ENCODE peak calls at places on chromosomes 4 and X, in seven cellular contexts. K is endodermal cell, J is body of pancreas, D is H9, L is breast epithelium, W is colonic mucosa, C is HCT116. V is an unnamed sample.
A peak's percentile ranks its signal among the peaks of the same experiment; 100 is the strongest.

GRCh38 chrX:39654183-39654925 is 443.4 kb downstream of the BCOR start:
- DNase-seq in C (no peak), K (peak; percentile 75), L (no peak), D (peak; percentile 49), W (no peak), J (no peak), V (no peak)

GRCh38 chr4:64824591-64824990 is 415.3 kb upstream of the TECRL start:
- DNase-seq in C (no peak), W (no peak), J (no peak), K (no peak), D (no peak), L (no peak), V (no peak)

GRCh38 chr4:124243671-124244366 is 468.7 kb downstream of the ANKRD50 start:
- DNase-seq in K (no peak), D (no peak), C (no peak), J (no peak), W (no peak), L (no peak), V (no peak)

GRCh38 chr4:17276821-17277220 is 235.1 kb downstream of the QDPR start:
- DNase-seq in D (no peak), J (no peak), C (no peak), K (no peak), L (no peak), W (peak; percentile 16), V (no peak)

GRCh38 chr4:33160126-33160525 is 2440.0 kb downstream of the PCDH7 start:
- DNase-seq in D (no peak), J (no peak), W (no peak), K (peak; percentile 42), L (no peak), C (peak; percentile 22), V (no peak)

GRCh38 chrX:97155809-97156208 is 272.1 kb downstream of the RPA4 start:
- DNase-seq in C (no peak), L (no peak), D (no peak), K (no peak), J (no peak), W (no peak), V (no peak)

GRCh38 chr4:165112258-165113156 is at the start of gene TMEM192:
- DNase-seq in J (peak; percentile 95), L (peak; percentile 93), W (peak; percentile 97), C (peak; percentile 83), D (peak; percentile 95), K (peak; percentile 99), V (peak; percentile 96)

GRCh38 chrX:115957862-115958490 is 212.6 kb upstream of the AGTR2 start:
- DNase-seq in L (no peak), J (peak; percentile 25), C (no peak), D (peak; percentile 67), W (no peak), K (peak; percentile 81), V (no peak)

GRCh38 chr4:56424697-56425514 is 10.5 kb downstream of the PPAT start:
- DNase-seq in J (peak; percentile 48), L (no peak), D (no peak), C (no peak), K (no peak), W (peak; percentile 44), V (peak; percentile 13)

GRCh38 chr4:4618846-4619245 is 77.0 kb upstream of the STX18 start:
- DNase-seq in D (no peak), W (no peak), C (no peak), L (no peak), J (no peak), K (no peak), V (no peak)

GRCh38 chr4:121765368-121765705 is 373 bp upstream of the SMIM43 start:
- DNase-seq in L (no peak), W (no peak), K (no peak), J (no peak), D (no peak), C (no peak), V (no peak)

GRCh38 chr4:145709843-145710242 is 29.9 kb downstream of the C4orf51 start:
- DNase-seq in K (no peak), D (no peak), L (no peak), C (no peak), J (no peak), W (no peak), V (no peak)

GRCh38 chrX:18701621-18702361 is 5.7 kb upstream of the PPEF1 start:
- DNase-seq in J (peak; percentile 47), D (no peak), W (peak; percentile 23), C (no peak), L (no peak), K (no peak), V (peak; percentile 13)

GRCh38 chr4:168076989-168077725 is 15.2 kb upstream of the ANXA10 start:
- DNase-seq in J (peak; percentile 78), W (peak; percentile 54), L (peak; percentile 26), K (peak; percentile 91), D (peak; percentile 42), C (peak; percentile 88), V (peak; percentile 32)

GRCh38 chr4:38132843-38133662 is 172.9 kb downstream of the PTTG2 start:
- DNase-seq in D (no peak), W (peak; percentile 74), L (no peak), C (no peak), J (peak; percentile 81), K (no peak), V (peak; percentile 54)

GRCh38 chr4:38132140-38132673 is 172.0 kb downstream of the PTTG2 start:
- DNase-seq in J (peak; percentile 57), D (no peak), K (peak; percentile 55), L (peak; percentile 26), C (no peak), W (peak; percentile 61), V (peak; percentile 59)

GRCh38 chr4:38135201-38135600 is 175.0 kb downstream of the PTTG2 start:
- DNase-seq in W (no peak), C (no peak), K (no peak), L (no peak), J (no peak), D (no peak), V (no peak)

GRCh38 chr4:38131371-38132139 is 171.4 kb downstream of the PTTG2 start:
- DNase-seq in K (peak; percentile 88), W (no peak), D (peak; percentile 77), C (no peak), L (no peak), J (peak; percentile 47), V (peak; percentile 23)

GRCh38 chr4:38133711-38134480 is 173.7 kb downstream of the PTTG2 start:
- DNase-seq in C (no peak), W (no peak), L (no peak), J (peak; percentile 75), K (no peak), D (no peak), V (no peak)
- H3K27ac ChIP-seq in C (no peak overlapping the region), W (peak overlapping the region; percentile 77), L (no peak overlapping the region), J (peak overlapping the region; percentile 71), K (no peak overlapping the region), D (no peak overlapping the region), V (peak overlapping the region; percentile 86)

GRCh38 chr4:118917582-118917981 is 28.9 kb downstream of the SYNPO2 start:
- DNase-seq in J (no peak), K (no peak), W (no peak), L (no peak), C (no peak), D (no peak), V (no peak)
- TF ChIP-seq CTCF in J (no peak), K (no peak), W (no peak), L (no peak), C (no peak), D (no peak), V (no peak)

DNA sequence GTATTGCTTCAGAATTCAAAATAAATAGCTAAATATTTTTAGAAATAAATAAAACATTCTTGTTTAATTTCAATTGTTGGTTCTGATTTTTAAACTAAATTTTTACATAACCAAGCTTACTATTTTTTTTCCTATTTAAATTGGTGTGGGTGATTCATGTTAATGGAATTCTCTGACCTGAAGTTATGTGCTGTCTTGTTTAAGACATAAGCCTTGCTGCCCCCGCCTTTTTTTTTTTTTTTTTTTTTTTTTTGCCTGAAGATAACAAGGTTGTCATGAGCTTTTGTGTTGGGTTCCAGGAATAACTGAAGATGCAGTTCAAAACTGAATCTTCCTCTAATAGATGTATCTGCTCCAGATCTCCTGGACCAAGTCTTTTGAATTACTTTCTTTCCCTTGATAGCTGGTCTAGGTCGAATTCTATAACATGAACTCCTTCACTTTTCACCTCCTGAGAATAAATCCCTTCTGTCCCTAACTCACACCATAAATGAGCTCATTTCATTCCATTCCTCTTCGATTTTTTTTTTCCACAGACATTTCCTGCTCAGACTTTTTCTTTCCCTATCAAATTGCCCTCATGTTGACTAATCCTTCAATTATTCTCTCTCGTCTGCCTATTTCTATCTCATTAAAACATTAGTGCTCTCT is 261.5 kb upstream of the FTHL17 start:
- DNase-seq in C (no peak), J (no peak), W (no peak), L (no peak), D (no peak), K (no peak), V (no peak)
- H3K9me3 ChIP-seq in C (no peaks in the 10 kb centered on the region), J (no peaks in the 10 kb centered on the region), W (no peaks in the 10 kb centered on the region), L (no peaks in the 10 kb centered on the region), D (no peaks in the 10 kb centered on the region), K (no peaks in the 10 kb centered on the region), V (no peaks in the 10 kb centered on the region)

GRCh38 chr4:118287691-118288090 is 65.1 kb downstream of the PRSS12 start:
- DNase-seq in W (no peak), C (no peak), J (no peak), D (no peak), K (no peak), L (no peak), V (no peak)
- H3K27ac ChIP-seq in W (no peak overlapping the region), C (no peak overlapping the region), J (no peak overlapping the region), D (no peak overlapping the region), K (no peak overlapping the region), L (no peak overlapping the region), V (no peak overlapping the region)

GRCh38 chrX:148647666-148648065 is 147.2 kb downstream of the AFF2 start:
- DNase-seq in C (no peak), K (no peak), D (no peak), W (no peak), L (no peak), J (no peak), V (no peak)
- TF ChIP-seq CTCF in C (no peak), K (no peak), D (no peak), W (no peak), L (no peak), J (no peak), V (no peak)

V was measured in transverse colon.